ENCODE peak calls at places on chromosomes 3 and 15, in eight cellular contexts. E is K562, Y is GM23338, M is endothelial cell of umbilical vein, U is HCT116, S is H1, P is HepG2, D is GM12878. W is an unnamed sample.

GRCh38 chr3:47002490-47003410 is 23.3 kb downstream of the NBEAL2 start:
- DNase-seq in E (peak; percentile 63), Y (peak; percentile 84), M (no peak), U (no peak), S (peak; percentile 91), P (no peak), D (no peak), W (no peak)

GRCh38 chr3:147383617-147384016 is 22.7 kb downstream of the ZIC4 start:
- DNase-seq in E (no peak), Y (peak; percentile 86), M (no peak), U (peak; percentile 3), S (peak; percentile 48), P (no peak), D (no peak), W (no peak)

GRCh38 chr3:195147649-195148121 is 123.3 kb downstream of the XXYLT1 start:
- DNase-seq in E (no peak), Y (no peak), M (peak; percentile 91), U (no peak), S (no peak), P (no peak), D (peak; percentile 91), W (no peak)

GRCh38 chr3:121677141-121677540 is 16.4 kb upstream of the HCLS1 start:
- DNase-seq in E (no peak), Y (no peak), M (no peak), U (no peak), S (no peak), P (no peak), D (no peak), W (no peak)

GRCh38 chr3:161104561-161105551 is at the start of gene B3GALNT1:
- DNase-seq in E (no peak), Y (peak; percentile 87), M (peak; percentile 69), U (no peak), S (peak; percentile 80), P (no peak), D (no peak), W (no peak)

GRCh38 chr3:75305901-75306300 is 358.2 kb upstream of the FRG2C start:
- DNase-seq in E (no peak), Y (no peak), M (no peak), U (no peak), S (no peak), P (no peak), D (no peak), W (no peak)

GRCh38 chr15:100438570-100438969 is 90.2 kb downstream of the CERS3 start:
- DNase-seq in E (no peak), Y (no peak), M (no peak), U (no peak), S (no peak), P (no peak), D (peak; percentile 5), W (peak; percentile 48)

GRCh38 chr3:147939425-147940196 is 530.4 kb downstream of the ZIC1 start:
- DNase-seq in E (no peak), Y (peak; percentile 20), M (no peak), U (no peak), S (no peak), P (no peak), D (no peak), W (no peak)

GRCh38 chr3:128425846-128426127 is 40.9 kb downstream of the DNAJB8 start:
- DNase-seq in E (no peak), Y (no peak), M (no peak), U (no peak), S (no peak), P (no peak), D (no peak), W (no peak)

GRCh38 chr3:52822363-52822762 is 8.1 kb downstream of the ITIH4 start:
- DNase-seq in E (no peak), Y (no peak), M (no peak), U (no peak), S (no peak), P (no peak), D (no peak), W (no peak)

GRCh38 chr15:74302821-74303359 is 64.6 kb downstream of the CYP11A1 start:
- DNase-seq in E (peak; percentile 49), Y (peak; percentile 85), M (peak; percentile 9), U (no peak), S (peak; percentile 87), P (peak; percentile 11), D (no peak), W (no peak)

GRCh38 chr3:38001456-38002081 is 11.0 kb downstream of the VILL start:
- DNase-seq in E (no peak), Y (peak; percentile 71), M (no peak), U (no peak), S (peak; percentile 69), P (no peak), D (no peak), W (no peak)

GRCh38 chr3:17432237-17432636 is 310.2 kb downstream of the TBC1D5 start:
- DNase-seq in E (no peak), Y (no peak), M (no peak), U (no peak), S (no peak), P (no peak), D (no peak), W (no peak)

GRCh38 chr3:142152349-142152748 is 3.0 kb upstream of the TFDP2 start:
- DNase-seq in E (no peak), Y (peak; percentile 61), M (no peak), U (no peak), S (no peak), P (peak; percentile 27), D (no peak), W (no peak)

GRCh38 chr3:33879540-33879939 is 81.1 kb downstream of the PDCD6IP start:
- DNase-seq in E (no peak), Y (peak; percentile 21), M (no peak), U (no peak), S (no peak), P (no peak), D (no peak), W (no peak)

GRCh38 chr3:153856932-153857331 is 264.3 kb upstream of the ARHGEF26 start:
- DNase-seq in E (no peak), Y (peak; percentile 44), M (no peak), U (no peak), S (no peak), P (no peak), D (no peak), W (no peak)

GRCh38 chr3:169668957-169669681 is 5.6 kb upstream of the MECOM start:
- DNase-seq in E (peak; percentile 43), Y (peak; percentile 93), M (peak; percentile 84), U (peak; percentile 38), S (peak; percentile 87), P (peak; percentile 29), D (no peak), W (no peak)

DNA sequence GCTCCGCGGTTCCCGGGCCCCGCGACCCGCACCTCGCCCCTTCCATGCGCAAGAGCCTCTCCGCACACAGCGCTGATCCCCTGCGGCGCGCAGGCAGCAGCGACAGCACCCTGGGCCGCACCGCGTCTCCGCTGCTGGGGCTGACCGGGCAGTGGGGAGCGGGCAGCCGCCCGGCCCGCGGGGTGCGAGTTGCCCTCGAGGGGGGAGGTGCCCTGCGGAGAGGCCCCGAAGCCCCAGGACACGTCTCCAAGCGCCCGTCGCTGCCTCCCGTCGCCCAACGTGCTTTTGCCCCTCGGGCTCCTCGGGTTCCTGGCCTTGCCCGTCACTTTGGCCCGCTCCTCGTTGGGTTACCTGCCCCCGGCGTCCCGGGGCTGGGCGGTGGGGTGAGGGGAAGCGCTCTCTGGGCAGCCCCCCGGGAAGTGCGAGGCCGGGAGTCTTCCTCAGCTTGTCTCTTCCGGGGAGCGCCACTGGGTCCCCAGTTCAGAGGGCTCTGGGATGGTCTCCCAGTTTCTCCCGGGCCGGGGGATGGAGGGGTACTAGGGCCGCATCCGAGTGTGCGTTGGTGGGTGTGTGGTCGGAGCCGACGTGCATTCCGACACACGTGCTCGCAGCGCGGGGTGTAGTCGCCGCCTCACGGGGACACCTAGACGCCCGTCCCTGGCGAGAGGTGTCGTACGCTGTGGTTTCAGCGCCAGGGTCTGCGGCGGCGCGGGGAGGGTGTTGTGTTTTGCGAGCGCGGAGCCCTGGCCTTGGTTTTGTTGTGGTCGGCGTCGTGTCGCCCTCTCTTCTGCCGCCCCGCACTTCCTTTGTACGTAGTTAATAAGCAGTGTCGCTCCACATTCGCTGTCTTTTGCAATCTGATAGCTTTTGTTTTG is 1.9 kb downstream of the IGF1R start:
- DNase-seq in E (no peak), Y (peak; percentile 63), M (peak; percentile 24), U (no peak), S (no peak), P (peak; percentile 48), D (no peak), W (no peak)
- TF ChIP-seq EZH2 in E (no peak), Y (no peak), M (no peak), U (no peak), S (no peak), P (no peak), D (no peak), W (no peak)

DNA sequence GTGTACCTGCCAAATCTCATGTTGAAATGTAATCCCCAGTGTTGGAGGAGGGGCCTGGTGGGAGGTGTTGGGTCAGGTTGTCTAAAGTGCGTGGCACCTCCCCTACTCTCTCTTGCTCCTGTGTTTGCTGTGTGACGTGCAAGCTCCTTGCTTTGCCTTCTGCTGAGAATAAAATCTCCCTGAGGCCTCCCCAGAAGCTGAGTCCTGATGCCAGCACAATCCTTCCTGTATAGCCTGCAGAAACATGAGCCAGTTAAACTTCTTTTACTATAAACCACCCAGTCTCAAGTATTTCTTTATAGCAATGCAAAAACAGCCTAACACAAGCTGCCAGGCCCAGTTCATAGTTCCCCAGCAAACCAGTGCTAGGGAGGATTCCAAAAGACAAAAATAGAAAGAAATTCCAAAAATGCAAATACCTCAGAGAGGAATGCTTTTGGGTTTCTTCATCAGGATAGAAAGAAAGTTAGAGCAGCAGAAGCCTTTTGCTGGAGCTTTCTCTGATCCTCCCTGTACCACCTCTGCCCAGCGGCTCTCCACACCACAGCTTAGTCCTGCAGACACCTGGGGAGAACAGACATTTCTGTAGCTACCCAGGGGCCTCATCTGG is 25.9 kb upstream of the CDV3 start:
- DNase-seq in E (no peak), Y (peak; percentile 56), M (no peak), U (no peak), S (no peak), P (peak; percentile 46), D (no peak), W (no peak)
- TF ChIP-seq POLR2AphosphoS5 in E (no peak), Y (no peak), M (no peak), U (no peak), S (no peak), P (no peak), D (no peak), W (no peak)

DNA sequence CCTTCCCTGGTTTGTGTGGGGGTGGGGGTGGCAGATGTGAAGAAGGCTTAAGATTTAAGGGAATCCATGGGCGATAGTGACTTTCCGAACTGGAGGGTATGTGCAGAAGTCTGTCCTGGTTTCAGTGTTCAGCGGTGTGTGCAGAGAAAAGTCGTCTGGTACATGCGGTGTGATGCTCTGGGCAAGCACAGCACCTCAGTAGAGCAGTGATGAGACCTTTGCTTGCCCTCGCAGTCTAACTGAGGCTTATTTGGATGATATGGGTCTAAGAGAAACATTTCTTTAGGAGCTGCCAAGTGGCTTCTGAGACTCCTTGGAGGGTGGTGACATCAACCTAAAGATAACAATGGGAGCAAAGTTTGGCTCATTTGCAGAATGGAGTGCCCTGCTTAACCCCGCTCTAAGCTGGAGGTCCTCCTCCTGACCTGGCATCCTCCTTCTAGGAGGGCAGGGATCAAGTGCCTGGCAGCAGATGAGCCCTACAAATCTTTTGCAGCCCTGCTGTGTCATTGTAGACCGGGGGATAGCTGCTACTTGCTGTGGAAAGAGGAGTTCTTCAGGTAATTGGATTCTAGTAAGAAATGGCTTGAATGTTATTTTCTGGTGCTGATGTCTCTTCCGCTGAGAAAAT is 228.1 kb upstream of the AZI2 start:
- DNase-seq in E (no peak), Y (peak; percentile 23), M (no peak), U (no peak), S (peak; percentile 48), P (no peak), D (no peak), W (no peak)
- TF ChIP-seq EZH2 in E (no peak), Y (no peak), M (peak; percentile 61), U (no peak), S (no peak), P (no peak), D (peak; percentile 28), W (no peak)

GRCh38 chr15:44479343-44479742 is 51.9 kb downstream of the CTDSPL2 start:
- DNase-seq in E (no peak), Y (no peak), M (no peak), U (no peak), S (no peak), P (no peak), D (no peak), W (no peak)
- TF ChIP-seq POLR2AphosphoS5 in E (no peak), Y (no peak), M (no peak), U (no peak), S (no peak), P (no peak), D (no peak), W (no peak)

W was measured in SK-N-MC.